ENCODE peak calls at places on chromosomes 4 and X, in eight cellular contexts. R, P, M, Y, O, X, Z and Q are unnamed samples.

GRCh38 chr4:151292038-151292437 is 15.1 kb downstream of the PRSS48 start:
- DNase-seq in R (no peak), P (no peak), M (no peak), Y (no peak), O (no peak), X (no peak), Z (no peak), Q (no peak)

GRCh38 chrX:150767045-150767395 is 73.8 kb downstream of the MTMR1 start:
- DNase-seq in R (no peak), P (peak), M (no peak), Y (no peak), O (no peak), X (no peak), Z (no peak), Q (no peak)

GRCh38 chr4:93779228-93779627 is 49.3 kb upstream of the ATOH1 start:
- DNase-seq in R (no peak), P (no peak), M (no peak), Y (no peak), O (no peak), X (no peak), Z (no peak), Q (no peak)

GRCh38 chr4:1012031-1012739 is 759 bp downstream of the FGFRL1 start:
- DNase-seq in R (no peak), P (no peak), M (peak), Y (peak), O (no peak), X (peak), Z (no peak), Q (no peak)

GRCh38 chr4:142940614-142941013 is 94.5 kb upstream of the INPP4B start:
- DNase-seq in R (no peak), P (no peak), M (no peak), Y (peak), O (peak), X (no peak), Z (no peak), Q (no peak)

GRCh38 chr4:105453550-105454201 is 20.2 kb downstream of the PPA2 start:
- DNase-seq in R (no peak), P (no peak), M (no peak), Y (no peak), O (no peak), X (no peak), Z (no peak), Q (no peak)

GRCh38 chr4:103403619-103404018 is 205.5 kb upstream of the CENPE start:
- DNase-seq in R (no peak), P (no peak), M (no peak), Y (no peak), O (no peak), X (no peak), Z (no peak), Q (no peak)

GRCh38 chr4:152696764-152697250 is 17.0 kb upstream of the TMEM154 start:
- DNase-seq in R (no peak), P (no peak), M (no peak), Y (no peak), O (no peak), X (no peak), Z (peak), Q (no peak)

GRCh38 chr4:175369087-175369486 is 443.0 kb downstream of the GPM6A start:
- DNase-seq in R (peak), P (no peak), M (no peak), Y (no peak), O (no peak), X (peak), Z (no peak), Q (no peak)

GRCh38 chr4:84578540-84579409 is 4.2 kb upstream of the CDS1 start:
- DNase-seq in R (peak), P (no peak), M (no peak), Y (peak), O (no peak), X (peak), Z (no peak), Q (no peak)

GRCh38 chrX:65528705-65529340 is 5.8 kb downstream of the LAS1L start:
- DNase-seq in R (no peak), P (peak), M (no peak), Y (peak), O (no peak), X (peak), Z (peak), Q (no peak)

GRCh38 chrX:34764842-34765241 is 107.8 kb upstream of the TMEM47 start:
- DNase-seq in R (no peak), P (no peak), M (no peak), Y (no peak), O (no peak), X (no peak), Z (no peak), Q (no peak)

GRCh38 chrX:40006025-40007017 is 91.4 kb downstream of the BCOR start:
- DNase-seq in R (no peak), P (peak), M (peak), Y (peak), O (no peak), X (peak), Z (no peak), Q (no peak)

GRCh38 chrX:18674788-18675735 is 3.2 kb upstream of the RS1 start:
- DNase-seq in R (peak), P (peak), M (peak), Y (peak), O (peak), X (peak), Z (peak), Q (peak)

GRCh38 chrX:148588649-148589310 is 88.4 kb downstream of the AFF2 start:
- DNase-seq in R (no peak), P (no peak), M (no peak), Y (no peak), O (no peak), X (no peak), Z (no peak), Q (no peak)

GRCh38 chr4:89753601-89754066 is 83.3 kb downstream of the SNCA start:
- DNase-seq in R (peak), P (no peak), M (no peak), Y (no peak), O (no peak), X (peak), Z (no peak), Q (no peak)

GRCh38 chr4:22500128-22500611 is 15.7 kb downstream of the ADGRA3 start:
- DNase-seq in R (no peak), P (no peak), M (no peak), Y (peak), O (peak), X (no peak), Z (no peak), Q (peak)

GRCh38 chrX:68994883-68995255 is 166.0 kb downstream of the EFNB1 start:
- DNase-seq in R (no peak), P (no peak), M (no peak), Y (no peak), O (no peak), X (no peak), Z (no peak), Q (no peak)

GRCh38 chrX:12011075-12011474 is 127.2 kb upstream of the FRMPD4 start:
- DNase-seq in R (no peak), P (no peak), M (no peak), Y (no peak), O (no peak), X (peak), Z (no peak), Q (no peak)

GRCh38 chrX:155148724-155149537 is 67.3 kb upstream of the VBP1 start:
- DNase-seq in R (no peak), P (no peak), M (no peak), Y (peak), O (no peak), X (peak), Z (no peak), Q (no peak)

GRCh38 chrX:119790977-119791436 is 423 bp downstream of the RPL39 start:
- DNase-seq in R (no peak), P (peak), M (no peak), Y (peak), O (peak), X (no peak), Z (peak), Q (peak)

GRCh38 chr4:153154010-153154975 is 50.0 kb upstream of the TRIM2 start:
- DNase-seq in R (no peak), P (no peak), M (no peak), Y (peak), O (peak), X (peak), Z (no peak), Q (peak)

GRCh38 chr4:76689079-76689817 is 208.7 kb downstream of the SOWAHB start:
- DNase-seq in R (no peak), P (peak), M (peak), Y (peak), O (peak), X (peak), Z (no peak), Q (peak)

GRCh38 chr4:88448905-88449689 is 7.8 kb upstream of the HERC5 start:
- DNase-seq in R (no peak), P (no peak), M (no peak), Y (peak), O (no peak), X (no peak), Z (no peak), Q (no peak)

GRCh38 chrX:34656842-34657780 is at the start of gene TMEM47:
- DNase-seq in R (peak), P (peak), M (peak), Y (peak), O (peak), X (peak), Z (peak), Q (no peak)

GRCh38 chr4:3375688-3376087 is 66.1 kb upstream of the HGFAC start:
- DNase-seq in R (peak), P (no peak), M (no peak), Y (no peak), O (peak), X (peak), Z (no peak), Q (no peak)